ENCODE peak calls at places on chromosomes 1 and 21, in eight cellular contexts. One of them, this sample, is unnamed.

GRCh38 chr1:85579619-85580018 is 942 bp upstream of the CCN1 start:
- DNase-seq in GM12892: no peak
- DNase-seq in HepG2: no peak
- DNase-seq in transverse colon: no peak
- DNase-seq in stomach: no peak
- DNase-seq in prostate gland: no peak
- DNase-seq in esophagus muscularis mucosa: peak
- DNase-seq in endothelial cell of umbilical vein: peak
- DNase-seq in this sample: no peak

GRCh38 chr1:220137006-220137794 is 43.3 kb downstream of the IARS2 start:
- DNase-seq in GM12892: no peak
- DNase-seq in HepG2: no peak
- DNase-seq in transverse colon: no peak
- DNase-seq in stomach: no peak
- DNase-seq in prostate gland: no peak
- DNase-seq in esophagus muscularis mucosa: no peak
- DNase-seq in endothelial cell of umbilical vein: peak
- DNase-seq in this sample: no peak

GRCh38 chr1:205440476-205441317 is 15.1 kb downstream of the BLACAT1 start:
- DNase-seq in GM12892: no peak
- DNase-seq in HepG2: peak
- DNase-seq in transverse colon: peak
- DNase-seq in stomach: peak
- DNase-seq in prostate gland: peak
- DNase-seq in esophagus muscularis mucosa: no peak
- DNase-seq in endothelial cell of umbilical vein: no peak
- DNase-seq in this sample: peak

GRCh38 chr1:232166942-232167341 is 463.0 kb downstream of the SIPA1L2 start:
- DNase-seq in GM12892: no peak
- DNase-seq in HepG2: no peak
- DNase-seq in transverse colon: no peak
- DNase-seq in stomach: no peak
- DNase-seq in prostate gland: no peak
- DNase-seq in esophagus muscularis mucosa: peak
- DNase-seq in endothelial cell of umbilical vein: no peak
- DNase-seq in this sample: no peak

GRCh38 chr1:10814312-10814711 is 17.9 kb upstream of the CASZ1 start:
- DNase-seq in GM12892: no peak
- DNase-seq in HepG2: no peak
- DNase-seq in transverse colon: no peak
- DNase-seq in stomach: no peak
- DNase-seq in prostate gland: no peak
- DNase-seq in esophagus muscularis mucosa: no peak
- DNase-seq in endothelial cell of umbilical vein: no peak
- DNase-seq in this sample: no peak

GRCh38 chr1:24203404-24203803 is 16.3 kb upstream of the IFNLR1 start:
- DNase-seq in GM12892: peak
- DNase-seq in HepG2: no peak
- DNase-seq in transverse colon: peak
- DNase-seq in stomach: peak
- DNase-seq in prostate gland: peak
- DNase-seq in esophagus muscularis mucosa: no peak
- DNase-seq in endothelial cell of umbilical vein: no peak
- DNase-seq in this sample: peak

GRCh38 chr1:53602376-53602775 is 136.6 kb downstream of the GLIS1 start:
- DNase-seq in GM12892: no peak
- DNase-seq in HepG2: no peak
- DNase-seq in transverse colon: no peak
- DNase-seq in stomach: no peak
- DNase-seq in prostate gland: no peak
- DNase-seq in esophagus muscularis mucosa: no peak
- DNase-seq in endothelial cell of umbilical vein: no peak
- DNase-seq in this sample: no peak

GRCh38 chr1:92274939-92275338 is 23.8 kb downstream of the GLMN start:
- DNase-seq in GM12892: no peak
- DNase-seq in HepG2: no peak
- DNase-seq in transverse colon: no peak
- DNase-seq in stomach: no peak
- DNase-seq in prostate gland: no peak
- DNase-seq in esophagus muscularis mucosa: no peak
- DNase-seq in endothelial cell of umbilical vein: no peak
- DNase-seq in this sample: no peak

GRCh38 chr1:36387141-36387949 is 1.6 kb upstream of the STK40 start:
- DNase-seq in GM12892: no peak
- DNase-seq in HepG2: no peak
- DNase-seq in transverse colon: no peak
- DNase-seq in stomach: no peak
- DNase-seq in prostate gland: no peak
- DNase-seq in esophagus muscularis mucosa: no peak
- DNase-seq in endothelial cell of umbilical vein: no peak
- DNase-seq in this sample: no peak

GRCh38 chr21:32331444-32332305 is 33.0 kb downstream of the MRAP start:
- DNase-seq in GM12892: no peak
- DNase-seq in HepG2: peak
- DNase-seq in transverse colon: no peak
- DNase-seq in stomach: no peak
- DNase-seq in prostate gland: no peak
- DNase-seq in esophagus muscularis mucosa: no peak
- DNase-seq in endothelial cell of umbilical vein: no peak
- DNase-seq in this sample: no peak

GRCh38 chr1:228445867-228446584 is 29.4 kb upstream of the TRIM17 start:
- DNase-seq in GM12892: peak
- DNase-seq in HepG2: no peak
- DNase-seq in transverse colon: no peak
- DNase-seq in stomach: no peak
- DNase-seq in prostate gland: no peak
- DNase-seq in esophagus muscularis mucosa: no peak
- DNase-seq in endothelial cell of umbilical vein: peak
- DNase-seq in this sample: peak

GRCh38 chr1:44894591-44894990 is 51.5 kb upstream of the PTCH2 start:
- DNase-seq in GM12892: no peak
- DNase-seq in HepG2: no peak
- DNase-seq in transverse colon: no peak
- DNase-seq in stomach: no peak
- DNase-seq in prostate gland: no peak
- DNase-seq in esophagus muscularis mucosa: no peak
- DNase-seq in endothelial cell of umbilical vein: peak
- DNase-seq in this sample: no peak

GRCh38 chr1:160284220-160284781 is 632 bp downstream of the PEX19 start:
- DNase-seq in GM12892: peak
- DNase-seq in HepG2: peak
- DNase-seq in transverse colon: peak
- DNase-seq in stomach: peak
- DNase-seq in prostate gland: no peak
- DNase-seq in esophagus muscularis mucosa: no peak
- DNase-seq in endothelial cell of umbilical vein: peak
- DNase-seq in this sample: peak

GRCh38 chr1:86194491-86195034 is 38.0 kb upstream of the COL24A1 start:
- DNase-seq in GM12892: no peak
- DNase-seq in HepG2: no peak
- DNase-seq in transverse colon: no peak
- DNase-seq in stomach: no peak
- DNase-seq in prostate gland: no peak
- DNase-seq in esophagus muscularis mucosa: no peak
- DNase-seq in endothelial cell of umbilical vein: no peak
- DNase-seq in this sample: no peak

GRCh38 chr1:111882986-111883560 is 106.4 kb downstream of the KCND3 start:
- DNase-seq in GM12892: no peak
- DNase-seq in HepG2: no peak
- DNase-seq in transverse colon: no peak
- DNase-seq in stomach: no peak
- DNase-seq in prostate gland: no peak
- DNase-seq in esophagus muscularis mucosa: no peak
- DNase-seq in endothelial cell of umbilical vein: no peak
- DNase-seq in this sample: no peak

GRCh38 chr1:84155517-84155916 is 11.4 kb downstream of the PRKACB start:
- DNase-seq in GM12892: no peak
- DNase-seq in HepG2: no peak
- DNase-seq in transverse colon: no peak
- DNase-seq in stomach: no peak
- DNase-seq in prostate gland: no peak
- DNase-seq in esophagus muscularis mucosa: no peak
- DNase-seq in endothelial cell of umbilical vein: no peak
- DNase-seq in this sample: no peak

GRCh38 chr1:50427818-50428779 is 4.9 kb upstream of the DMRTA2 start:
- DNase-seq in GM12892: no peak
- DNase-seq in HepG2: no peak
- DNase-seq in transverse colon: no peak
- DNase-seq in stomach: no peak
- DNase-seq in prostate gland: no peak
- DNase-seq in esophagus muscularis mucosa: no peak
- DNase-seq in endothelial cell of umbilical vein: no peak
- DNase-seq in this sample: no peak

GRCh38 chr1:47189844-47190562 is at the start of gene PDZK1IP1:
- DNase-seq in GM12892: no peak
- DNase-seq in HepG2: no peak
- DNase-seq in transverse colon: peak
- DNase-seq in stomach: peak
- DNase-seq in prostate gland: peak
- DNase-seq in esophagus muscularis mucosa: peak
- DNase-seq in endothelial cell of umbilical vein: peak
- DNase-seq in this sample: no peak

GRCh38 chr1:3886691-3887090 is 13.4 kb downstream of the C1orf174 start:
- DNase-seq in GM12892: no peak
- DNase-seq in HepG2: no peak
- DNase-seq in transverse colon: no peak
- DNase-seq in stomach: no peak
- DNase-seq in prostate gland: no peak
- DNase-seq in esophagus muscularis mucosa: no peak
- DNase-seq in endothelial cell of umbilical vein: no peak
- DNase-seq in this sample: no peak

GRCh38 chr1:70688580-70688979 is 277.5 kb downstream of the CTH start:
- DNase-seq in GM12892: no peak
- DNase-seq in HepG2: no peak
- DNase-seq in transverse colon: no peak
- DNase-seq in stomach: no peak
- DNase-seq in prostate gland: no peak
- DNase-seq in esophagus muscularis mucosa: no peak
- DNase-seq in endothelial cell of umbilical vein: no peak
- DNase-seq in this sample: no peak

GRCh38 chr1:70685300-70686286 is 274.5 kb downstream of the CTH start:
- DNase-seq in GM12892: peak
- DNase-seq in HepG2: peak
- DNase-seq in transverse colon: peak
- DNase-seq in stomach: peak
- DNase-seq in prostate gland: peak
- DNase-seq in esophagus muscularis mucosa: no peak
- DNase-seq in endothelial cell of umbilical vein: peak
- DNase-seq in this sample: peak
- TF ChIP-seq POLR2AphosphoS5 in GM12892: no peak
- TF ChIP-seq POLR2AphosphoS5 in HepG2: no peak
- TF ChIP-seq POLR2AphosphoS5 in transverse colon: peak
- TF ChIP-seq POLR2AphosphoS5 in stomach: no peak
- TF ChIP-seq POLR2AphosphoS5 in prostate gland: no peak
- TF ChIP-seq POLR2AphosphoS5 in esophagus muscularis mucosa: peak
- TF ChIP-seq POLR2AphosphoS5 in endothelial cell of umbilical vein: no peak
- TF ChIP-seq POLR2AphosphoS5 in this sample: no peak

GRCh38 chr21:29055080-29055479 is 18.4 kb downstream of the CCT8 start:
- DNase-seq in GM12892: no peak
- DNase-seq in HepG2: no peak
- DNase-seq in transverse colon: no peak
- DNase-seq in stomach: no peak
- DNase-seq in prostate gland: no peak
- DNase-seq in esophagus muscularis mucosa: no peak
- DNase-seq in endothelial cell of umbilical vein: no peak
- DNase-seq in this sample: no peak

GRCh38 chr21:29053656-29054055 is 19.8 kb downstream of the CCT8 start:
- DNase-seq in GM12892: no peak
- DNase-seq in HepG2: no peak
- DNase-seq in transverse colon: no peak
- DNase-seq in stomach: no peak
- DNase-seq in prostate gland: no peak
- DNase-seq in esophagus muscularis mucosa: no peak
- DNase-seq in endothelial cell of umbilical vein: no peak
- DNase-seq in this sample: no peak

GRCh38 chr21:29053011-29053553 is 20.4 kb downstream of the CCT8 start:
- DNase-seq in GM12892: no peak
- DNase-seq in HepG2: no peak
- DNase-seq in transverse colon: no peak
- DNase-seq in stomach: no peak
- DNase-seq in prostate gland: no peak
- DNase-seq in esophagus muscularis mucosa: no peak
- DNase-seq in endothelial cell of umbilical vein: no peak
- DNase-seq in this sample: no peak

GRCh38 chr21:29056538-29057050 is 16.9 kb downstream of the CCT8 start:
- DNase-seq in GM12892: no peak
- DNase-seq in HepG2: no peak
- DNase-seq in transverse colon: no peak
- DNase-seq in stomach: no peak
- DNase-seq in prostate gland: no peak
- DNase-seq in esophagus muscularis mucosa: no peak
- DNase-seq in endothelial cell of umbilical vein: no peak
- DNase-seq in this sample: no peak

DNA sequence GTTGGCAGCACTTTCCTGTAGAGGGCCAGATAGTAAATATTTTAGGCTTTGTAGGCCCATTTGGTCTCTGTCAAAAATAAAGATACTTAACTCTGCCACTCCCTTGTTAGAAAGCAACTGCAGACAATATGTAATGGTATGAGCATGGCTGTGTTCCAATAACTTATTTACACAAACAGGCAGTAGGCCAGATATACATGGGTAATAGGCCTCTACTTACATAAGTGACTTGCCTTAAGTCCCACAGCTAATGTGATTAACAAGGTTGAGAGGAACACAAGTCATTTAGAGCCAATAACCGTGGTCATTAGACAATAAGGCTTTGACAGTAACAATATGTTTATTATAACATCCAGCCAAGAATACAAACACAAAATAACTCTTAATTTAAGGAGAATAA is 17.4 kb downstream of the CCT8 start:
- DNase-seq in GM12892: no peak
- DNase-seq in HepG2: no peak
- DNase-seq in transverse colon: no peak
- DNase-seq in stomach: no peak
- DNase-seq in prostate gland: no peak
- DNase-seq in esophagus muscularis mucosa: no peak
- DNase-seq in endothelial cell of umbilical vein: no peak
- DNase-seq in this sample: no peak
- TF ChIP-seq POLR2A in GM12892: peak
- TF ChIP-seq POLR2A in HepG2: peak
- TF ChIP-seq POLR2A in transverse colon: no peak
- TF ChIP-seq POLR2A in stomach: no peak
- TF ChIP-seq POLR2A in prostate gland: no peak
- TF ChIP-seq POLR2A in esophagus muscularis mucosa: no peak
- TF ChIP-seq POLR2A in endothelial cell of umbilical vein: no peak
- TF ChIP-seq POLR2A in this sample: peak

GRCh38 chr1:166340709-166341108 is 173.9 kb upstream of the FAM78B start:
- DNase-seq in GM12892: no peak
- DNase-seq in HepG2: no peak
- DNase-seq in transverse colon: no peak
- DNase-seq in stomach: no peak
- DNase-seq in prostate gland: no peak
- DNase-seq in esophagus muscularis mucosa: no peak
- DNase-seq in endothelial cell of umbilical vein: no peak
- DNase-seq in this sample: no peak

GRCh38 chr1:166343276-166343675 is 176.5 kb upstream of the FAM78B start:
- DNase-seq in GM12892: no peak
- DNase-seq in HepG2: no peak
- DNase-seq in transverse colon: no peak
- DNase-seq in stomach: no peak
- DNase-seq in prostate gland: no peak
- DNase-seq in esophagus muscularis mucosa: peak
- DNase-seq in endothelial cell of umbilical vein: no peak
- DNase-seq in this sample: no peak
- TF ChIP-seq POLR2AphosphoS5 in GM12892: no peak
- TF ChIP-seq POLR2AphosphoS5 in HepG2: no peak
- TF ChIP-seq POLR2AphosphoS5 in transverse colon: no peak
- TF ChIP-seq POLR2AphosphoS5 in stomach: no peak
- TF ChIP-seq POLR2AphosphoS5 in prostate gland: no peak
- TF ChIP-seq POLR2AphosphoS5 in esophagus muscularis mucosa: no peak
- TF ChIP-seq POLR2AphosphoS5 in endothelial cell of umbilical vein: no peak
- TF ChIP-seq POLR2AphosphoS5 in this sample: no peak

GRCh38 chr1:25916460-25916859 is 10.2 kb upstream of the STMN1 start:
- DNase-seq in GM12892: no peak
- DNase-seq in HepG2: no peak
- DNase-seq in transverse colon: no peak
- DNase-seq in stomach: no peak
- DNase-seq in prostate gland: no peak
- DNase-seq in esophagus muscularis mucosa: no peak
- DNase-seq in endothelial cell of umbilical vein: no peak
- DNase-seq in this sample: no peak
- TF ChIP-seq POLR2A in GM12892: no peak
- TF ChIP-seq POLR2A in HepG2: no peak
- TF ChIP-seq POLR2A in transverse colon: no peak
- TF ChIP-seq POLR2A in stomach: no peak
- TF ChIP-seq POLR2A in prostate gland: no peak
- TF ChIP-seq POLR2A in esophagus muscularis mucosa: no peak
- TF ChIP-seq POLR2A in endothelial cell of umbilical vein: no peak
- TF ChIP-seq POLR2A in this sample: no peak